ENCODE peak calls at places on chromosome 22, in nine cellular contexts. One of them, this sample, is unnamed.

GRCh38 chr22:50469377-50470305 is 5.2 kb downstream of the SBF1 start:
- DNase-seq in hypothalamus: no peak
- DNase-seq in NCI-H146: no peak
- DNase-seq in NCI-H510A treated with DMSO at 0.1 percent for 48 hours: peak
- DNase-seq in ACHN: no peak
- DNase-seq in NCI-H1694: peak
- DNase-seq in stimulated activated CD4-positive, alpha-beta T cell treated with anti-CD3 and anti-CD28 coated beads, TNF-alpha, amount 100 ng/mL, for 4 hours: peak
- DNase-seq in EH: peak
- DNase-seq in anterior cingulate cortex: no peak
- DNase-seq in this sample: no peak

GRCh38 chr22:40638261-40638660 is 1.7 kb upstream of the MRTFA start:
- DNase-seq in hypothalamus: no peak
- DNase-seq in NCI-H146: no peak
- DNase-seq in EH: no peak
- DNase-seq in anterior cingulate cortex: no peak
- DNase-seq in stimulated activated CD4-positive, alpha-beta T cell treated with anti-CD3 and anti-CD28 coated beads, TNF-alpha, amount 100 ng/mL, for 4 hours: no peak
- DNase-seq in ACHN: no peak
- DNase-seq in NCI-H1694: no peak
- DNase-seq in NCI-H510A treated with DMSO at 0.1 percent for 48 hours: no peak
- DNase-seq in this sample: no peak

GRCh38 chr22:46957521-46957920 is 195.1 kb downstream of the TBC1D22A start:
- DNase-seq in NCI-H146: no peak
- DNase-seq in stimulated activated CD4-positive, alpha-beta T cell treated with anti-CD3 and anti-CD28 coated beads, TNF-alpha, amount 100 ng/mL, for 4 hours: no peak
- DNase-seq in ACHN: no peak
- DNase-seq in NCI-H1694: no peak
- DNase-seq in EH: no peak
- DNase-seq in anterior cingulate cortex: no peak
- DNase-seq in NCI-H510A treated with DMSO at 0.1 percent for 48 hours: no peak
- DNase-seq in hypothalamus: no peak
- DNase-seq in this sample: no peak

GRCh38 chr22:21652010-21652546 is 10.0 kb downstream of the SDF2L1 start:
- DNase-seq in NCI-H146: peak
- DNase-seq in anterior cingulate cortex: peak
- DNase-seq in EH: peak
- DNase-seq in hypothalamus: peak
- DNase-seq in ACHN: peak
- DNase-seq in NCI-H510A treated with DMSO at 0.1 percent for 48 hours: peak
- DNase-seq in NCI-H1694: peak
- DNase-seq in stimulated activated CD4-positive, alpha-beta T cell treated with anti-CD3 and anti-CD28 coated beads, TNF-alpha, amount 100 ng/mL, for 4 hours: peak
- DNase-seq in this sample: peak

GRCh38 chr22:42630901-42631602 is 9.3 kb downstream of the ATP5MGL start:
- DNase-seq in EH: peak
- DNase-seq in ACHN: no peak
- DNase-seq in hypothalamus: no peak
- DNase-seq in anterior cingulate cortex: no peak
- DNase-seq in NCI-H146: no peak
- DNase-seq in NCI-H1694: no peak
- DNase-seq in stimulated activated CD4-positive, alpha-beta T cell treated with anti-CD3 and anti-CD28 coated beads, TNF-alpha, amount 100 ng/mL, for 4 hours: no peak
- DNase-seq in NCI-H510A treated with DMSO at 0.1 percent for 48 hours: no peak
- DNase-seq in this sample: no peak

GRCh38 chr22:37775785-37776638 is 31.7 kb upstream of the GCAT start:
- DNase-seq in NCI-H146: no peak
- DNase-seq in hypothalamus: no peak
- DNase-seq in ACHN: no peak
- DNase-seq in EH: peak
- DNase-seq in NCI-H1694: no peak
- DNase-seq in anterior cingulate cortex: no peak
- DNase-seq in NCI-H510A treated with DMSO at 0.1 percent for 48 hours: no peak
- DNase-seq in stimulated activated CD4-positive, alpha-beta T cell treated with anti-CD3 and anti-CD28 coated beads, TNF-alpha, amount 100 ng/mL, for 4 hours: no peak
- DNase-seq in this sample: no peak

GRCh38 chr22:42921301-42921700 is 64.2 kb upstream of the ARFGAP3 start:
- DNase-seq in anterior cingulate cortex: no peak
- DNase-seq in EH: peak
- DNase-seq in ACHN: no peak
- DNase-seq in hypothalamus: no peak
- DNase-seq in NCI-H510A treated with DMSO at 0.1 percent for 48 hours: no peak
- DNase-seq in NCI-H146: no peak
- DNase-seq in stimulated activated CD4-positive, alpha-beta T cell treated with anti-CD3 and anti-CD28 coated beads, TNF-alpha, amount 100 ng/mL, for 4 hours: no peak
- DNase-seq in NCI-H1694: no peak
- DNase-seq in this sample: no peak

GRCh38 chr22:35510481-35510934 is 30.1 kb upstream of the RASD2 start:
- DNase-seq in ACHN: no peak
- DNase-seq in NCI-H1694: no peak
- DNase-seq in NCI-H146: no peak
- DNase-seq in anterior cingulate cortex: no peak
- DNase-seq in stimulated activated CD4-positive, alpha-beta T cell treated with anti-CD3 and anti-CD28 coated beads, TNF-alpha, amount 100 ng/mL, for 4 hours: no peak
- DNase-seq in EH: peak
- DNase-seq in NCI-H510A treated with DMSO at 0.1 percent for 48 hours: no peak
- DNase-seq in hypothalamus: no peak
- DNase-seq in this sample: no peak

GRCh38 chr22:22076361-22076760 is 93.8 kb upstream of the TOP3B start:
- DNase-seq in NCI-H1694: no peak
- DNase-seq in NCI-H146: no peak
- DNase-seq in anterior cingulate cortex: no peak
- DNase-seq in ACHN: no peak
- DNase-seq in hypothalamus: no peak
- DNase-seq in EH: no peak
- DNase-seq in NCI-H510A treated with DMSO at 0.1 percent for 48 hours: no peak
- DNase-seq in stimulated activated CD4-positive, alpha-beta T cell treated with anti-CD3 and anti-CD28 coated beads, TNF-alpha, amount 100 ng/mL, for 4 hours: no peak
- DNase-seq in this sample: no peak

GRCh38 chr22:44025171-44026065 is 1.3 kb downstream of the PARVB start:
- DNase-seq in NCI-H1694: no peak
- DNase-seq in anterior cingulate cortex: no peak
- DNase-seq in NCI-H510A treated with DMSO at 0.1 percent for 48 hours: no peak
- DNase-seq in hypothalamus: no peak
- DNase-seq in stimulated activated CD4-positive, alpha-beta T cell treated with anti-CD3 and anti-CD28 coated beads, TNF-alpha, amount 100 ng/mL, for 4 hours: no peak
- DNase-seq in ACHN: no peak
- DNase-seq in EH: no peak
- DNase-seq in NCI-H146: no peak
- DNase-seq in this sample: no peak

GRCh38 chr22:36238348-36239149 is 778 bp downstream of the APOL2 start:
- DNase-seq in NCI-H146: peak
- DNase-seq in stimulated activated CD4-positive, alpha-beta T cell treated with anti-CD3 and anti-CD28 coated beads, TNF-alpha, amount 100 ng/mL, for 4 hours: no peak
- DNase-seq in anterior cingulate cortex: no peak
- DNase-seq in NCI-H510A treated with DMSO at 0.1 percent for 48 hours: no peak
- DNase-seq in hypothalamus: no peak
- DNase-seq in NCI-H1694: no peak
- DNase-seq in EH: no peak
- DNase-seq in ACHN: no peak
- DNase-seq in this sample: no peak

GRCh38 chr22:21761994-21762680 is 26.5 kb upstream of the YPEL1 start:
- DNase-seq in anterior cingulate cortex: no peak
- DNase-seq in NCI-H1694: no peak
- DNase-seq in NCI-H510A treated with DMSO at 0.1 percent for 48 hours: no peak
- DNase-seq in hypothalamus: no peak
- DNase-seq in ACHN: no peak
- DNase-seq in EH: no peak
- DNase-seq in stimulated activated CD4-positive, alpha-beta T cell treated with anti-CD3 and anti-CD28 coated beads, TNF-alpha, amount 100 ng/mL, for 4 hours: no peak
- DNase-seq in NCI-H146: no peak
- DNase-seq in this sample: no peak

GRCh38 chr22:34781676-34782075 is 284.3 kb upstream of the ISX start:
- DNase-seq in NCI-H510A treated with DMSO at 0.1 percent for 48 hours: no peak
- DNase-seq in stimulated activated CD4-positive, alpha-beta T cell treated with anti-CD3 and anti-CD28 coated beads, TNF-alpha, amount 100 ng/mL, for 4 hours: no peak
- DNase-seq in hypothalamus: no peak
- DNase-seq in NCI-H1694: no peak
- DNase-seq in EH: peak
- DNase-seq in NCI-H146: no peak
- DNase-seq in anterior cingulate cortex: no peak
- DNase-seq in ACHN: no peak
- DNase-seq in this sample: no peak

GRCh38 chr22:38751422-38752346 is 4.1 kb downstream of the SUN2 start:
- DNase-seq in stimulated activated CD4-positive, alpha-beta T cell treated with anti-CD3 and anti-CD28 coated beads, TNF-alpha, amount 100 ng/mL, for 4 hours: peak
- DNase-seq in ACHN: no peak
- DNase-seq in NCI-H510A treated with DMSO at 0.1 percent for 48 hours: no peak
- DNase-seq in anterior cingulate cortex: no peak
- DNase-seq in hypothalamus: no peak
- DNase-seq in EH: no peak
- DNase-seq in NCI-H146: no peak
- DNase-seq in NCI-H1694: no peak
- DNase-seq in this sample: no peak

GRCh38 chr22:24442352-24442744 is 14.9 kb downstream of the ADORA2A start:
- DNase-seq in ACHN: no peak
- DNase-seq in NCI-H146: no peak
- DNase-seq in NCI-H510A treated with DMSO at 0.1 percent for 48 hours: no peak
- DNase-seq in stimulated activated CD4-positive, alpha-beta T cell treated with anti-CD3 and anti-CD28 coated beads, TNF-alpha, amount 100 ng/mL, for 4 hours: no peak
- DNase-seq in hypothalamus: no peak
- DNase-seq in EH: no peak
- DNase-seq in anterior cingulate cortex: no peak
- DNase-seq in NCI-H1694: no peak
- DNase-seq in this sample: no peak